ENCODE peak calls at places on chromosomes 2 and 18, in four cellular contexts. S is thoracic aorta, F is ovary, U is cardiac muscle cell. X is an unnamed sample.

GRCh38 chr2:38037325-38037724 is 38.6 kb downstream of the CYP1B1 start:
- DNase-seq in F (no peak), U (peak), S (no peak), X (no peak)

GRCh38 chr2:171287606-171288005 is 126.9 kb upstream of the TLK1 start:
- DNase-seq in S (no peak), U (peak), F (no peak), X (no peak)

GRCh38 chr2:231413921-231414476 is 18.5 kb downstream of the B3GNT7 start:
- DNase-seq in S (no peak), F (no peak), U (no peak), X (no peak)

GRCh38 chr2:23375448-23375847 is 9.5 kb upstream of the KLHL29 start:
- DNase-seq in S (no peak), U (peak), F (no peak), X (no peak)

GRCh38 chr18:31056296-31056695 is 13.8 kb upstream of the DSC3 start:
- DNase-seq in F (no peak), S (no peak), U (no peak), X (no peak)

GRCh38 chr2:144877893-144878292 is 358.0 kb upstream of the ZEB2 start:
- DNase-seq in S (no peak), U (no peak), F (no peak), X (no peak)

GRCh38 chr2:148530350-148530749 is 114.2 kb upstream of the EPC2 start:
- DNase-seq in F (no peak), S (no peak), U (no peak), X (no peak)

GRCh38 chr2:17849260-17849659 is 29.2 kb upstream of the KCNS3 start:
- DNase-seq in F (no peak), S (no peak), U (no peak), X (no peak)

GRCh38 chr2:12605936-12606335 is 110.8 kb upstream of the TRIB2 start:
- DNase-seq in S (no peak), F (no peak), U (peak), X (no peak)

GRCh38 chr18:8882632-8883408 is 177.5 kb downstream of the MTCL1 start:
- DNase-seq in U (no peak), F (no peak), S (no peak), X (peak)

GRCh38 chr18:30889582-30890301 is 152.8 kb downstream of the DSC3 start:
- DNase-seq in S (no peak), F (no peak), U (peak), X (no peak)

GRCh38 chr2:39068290-39068689 is 52.6 kb downstream of the SOS1 start:
- DNase-seq in F (no peak), S (no peak), U (no peak), X (no peak)

GRCh38 chr2:74131901-74132300 is 15.8 kb downstream of the BOLA3 start:
- DNase-seq in F (no peak), S (no peak), U (no peak), X (no peak)

GRCh38 chr2:240787521-240788472 is 32.2 kb downstream of the KIF1A start:
- DNase-seq in F (peak), U (no peak), S (no peak), X (no peak)

GRCh38 chr2:44549856-44550255 is 188.1 kb downstream of the CAMKMT start:
- DNase-seq in F (no peak), S (no peak), U (peak), X (no peak)

GRCh38 chr2:43611987-43612894 is 16.4 kb upstream of the THADA start:
- DNase-seq in F (peak), S (no peak), U (peak), X (peak)

GRCh38 chr2:227460833-227461232 is 11.1 kb upstream of the AGFG1 start:
- DNase-seq in U (no peak), F (no peak), S (no peak), X (no peak)

GRCh38 chr2:101551489-101551888 is 76.6 kb upstream of the RFX8 start:
- DNase-seq in S (no peak), F (no peak), U (no peak), X (no peak)

GRCh38 chr2:96163768-96164429 is 18.7 kb upstream of the DUSP2 start:
- DNase-seq in U (no peak), S (no peak), F (no peak), X (no peak)

GRCh38 chr18:26963292-26963691 is 97.8 kb upstream of the AQP4 start:
- DNase-seq in U (peak), F (no peak), S (no peak), X (no peak)
- TF ChIP-seq CTCF in U (peak), F (no peak), S (no peak), X (peak)

GRCh38 chr2:219405451-219405850 is 12.7 kb upstream of the DES start:
- DNase-seq in F (no peak), U (no peak), S (no peak), X (no peak)
- TF ChIP-seq CTCF in F (no peak), U (peak), S (peak), X (no peak)

GRCh38 chr18:36828157-36828629 is 609 bp downstream of the TPGS2 start:
- DNase-seq in F (peak), S (no peak), U (peak), X (peak)

GRCh38 chr18:36831139-36831538 is 2.2 kb downstream of the KIAA1328 start:
- DNase-seq in U (no peak), F (no peak), S (no peak), X (no peak)

GRCh38 chr18:36830141-36830495 is 1.2 kb downstream of the KIAA1328 start:
- DNase-seq in F (no peak), S (no peak), U (no peak), X (no peak)

GRCh38 chr18:36828630-36829361 is at the start of the genes KIAA1328 and TPGS2:
- DNase-seq in S (peak), F (peak), U (peak), X (peak)

DNA sequence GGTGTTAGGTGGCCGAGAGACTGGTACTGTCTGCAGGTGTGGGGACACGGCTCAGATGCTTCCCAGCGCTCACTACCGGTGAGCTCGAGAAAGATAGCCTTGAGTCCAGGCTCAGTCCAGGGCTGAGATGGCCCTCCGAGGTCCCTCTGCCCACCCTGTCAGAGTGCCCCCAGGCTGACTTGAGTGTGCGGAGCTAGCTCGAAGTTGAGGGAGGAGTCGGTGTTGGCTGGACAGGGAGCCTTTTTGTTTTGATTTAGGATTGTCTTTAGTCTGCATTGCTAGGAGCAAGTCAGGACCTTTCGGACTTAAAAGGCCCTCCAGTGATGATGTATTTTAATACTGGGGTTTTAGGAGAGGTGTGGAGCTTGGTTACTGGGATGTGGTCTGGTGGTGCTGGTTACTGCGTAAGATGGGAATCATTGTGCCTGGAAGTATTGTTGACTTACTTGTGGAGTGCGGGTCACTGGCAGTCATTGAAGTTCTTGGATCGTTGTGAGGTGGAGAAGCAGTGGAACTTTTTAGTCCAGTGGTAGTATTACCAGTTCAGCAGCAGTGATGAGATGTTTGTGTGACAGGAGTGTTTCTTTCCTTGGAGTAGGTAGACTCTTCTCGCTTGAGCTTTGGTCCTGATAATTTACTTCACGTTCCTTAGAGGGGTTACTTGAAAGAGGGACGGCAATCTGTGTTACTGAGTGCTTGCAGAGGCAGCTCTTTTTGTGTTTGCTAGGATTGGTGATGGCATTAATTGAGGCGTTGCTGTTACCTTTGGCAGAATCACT is 624 bp downstream of the KIAA1328 start:
- DNase-seq in F (peak), S (no peak), U (no peak), X (peak)
- TF ChIP-seq CTCF in F (no peak), S (no peak), U (no peak), X (peak)

DNA sequence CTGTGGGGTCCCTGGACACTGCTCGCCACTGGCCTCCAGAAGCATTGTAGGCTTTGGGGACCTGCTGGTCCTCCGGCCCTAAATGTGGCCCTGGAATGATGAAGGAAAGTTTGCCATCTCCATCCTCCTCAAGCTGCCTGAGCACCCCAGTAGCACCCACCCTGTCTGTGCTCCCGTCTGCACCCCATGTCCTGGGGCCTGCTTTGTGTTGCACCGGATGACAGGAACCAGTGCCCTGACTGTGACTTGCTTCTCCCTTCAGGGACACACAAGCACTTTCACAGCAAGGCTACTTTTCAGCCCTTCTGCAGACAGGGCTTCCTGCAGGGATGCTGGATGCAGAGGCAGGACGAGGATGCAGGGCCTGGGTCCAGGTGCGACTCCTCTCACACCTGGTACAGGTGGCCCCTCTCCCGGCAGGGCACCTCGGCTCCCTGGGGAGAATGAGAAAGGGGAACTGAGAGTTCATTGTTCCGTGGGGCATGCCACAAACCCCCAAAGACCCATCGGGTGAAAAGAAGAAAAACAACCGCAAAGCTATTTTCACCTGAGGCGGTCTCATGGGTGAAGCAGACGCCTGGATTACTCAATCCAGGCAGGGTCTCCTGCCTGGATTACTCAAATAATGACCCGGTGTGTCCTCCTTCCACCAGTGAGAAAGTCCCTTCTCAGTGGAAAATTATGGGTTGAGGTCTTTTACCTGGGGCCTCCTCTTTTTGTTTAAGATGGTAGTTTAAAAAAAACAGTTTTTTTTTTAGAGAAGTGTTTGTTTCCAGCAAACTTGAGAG is 74.9 kb downstream of the LONRF2 start:
- DNase-seq in U (no peak), S (no peak), F (no peak), X (no peak)
- TF ChIP-seq CTCF in U (no peak), S (no peak), F (no peak), X (no peak)

GRCh38 chr18:48765053-48765452 is 185.7 kb downstream of the SMAD7 start:
- DNase-seq in F (no peak), U (no peak), S (no peak), X (no peak)
- TF ChIP-seq CTCF in F (no peak), U (no peak), S (no peak), X (no peak)

DNA sequence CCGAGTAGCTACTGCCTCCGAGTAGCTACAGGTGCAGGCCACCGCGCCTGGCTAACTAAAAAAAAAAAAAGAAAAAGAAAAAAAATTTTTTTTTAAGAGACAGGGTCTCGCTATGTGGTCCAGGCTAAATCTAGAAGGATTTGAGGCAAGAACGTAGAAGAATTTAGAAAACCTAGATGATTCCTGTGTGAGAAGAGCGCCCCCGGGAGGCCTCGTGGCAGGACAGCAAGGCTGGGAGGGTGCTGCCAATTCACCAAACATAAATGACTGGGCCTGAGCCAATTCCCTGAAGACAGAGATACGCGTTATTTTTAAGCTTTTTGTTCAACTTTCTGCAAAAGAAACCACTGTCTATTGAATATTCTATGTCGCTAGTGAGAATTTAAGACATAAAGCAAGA is 90.1 kb upstream of the TGFA start:
- DNase-seq in F (no peak), U (peak), S (no peak), X (no peak)
- TF ChIP-seq CTCF in F (no peak), U (peak), S (no peak), X (peak)

GRCh38 chr18:78659748-78660147 is 319.9 kb upstream of the SALL3 start:
- DNase-seq in F (no peak), S (no peak), U (no peak), X (peak)
- TF ChIP-seq CTCF in F (no peak), S (peak), U (no peak), X (peak)

GRCh38 chr2:47655563-47655880 is 127.4 kb upstream of the MSH6 start:
- DNase-seq in S (no peak), U (no peak), F (no peak), X (no peak)

GRCh38 chr2:47654790-47655562 is 128.0 kb upstream of the MSH6 start:
- DNase-seq in F (no peak), S (no peak), U (no peak), X (no peak)

GRCh38 chr2:47653036-47653435 is 129.9 kb upstream of the MSH6 start:
- DNase-seq in U (no peak), S (no peak), F (no peak), X (no peak)

GRCh38 chr2:47652041-47652713 is 130.8 kb upstream of the MSH6 start:
- DNase-seq in U (no peak), S (no peak), F (no peak), X (no peak)

GRCh38 chr2:47653909-47654789 is 128.8 kb upstream of the MSH6 start:
- DNase-seq in U (peak), F (peak), S (no peak), X (peak)
- TF ChIP-seq CTCF in U (peak), F (no peak), S (no peak), X (peak)

DNA sequence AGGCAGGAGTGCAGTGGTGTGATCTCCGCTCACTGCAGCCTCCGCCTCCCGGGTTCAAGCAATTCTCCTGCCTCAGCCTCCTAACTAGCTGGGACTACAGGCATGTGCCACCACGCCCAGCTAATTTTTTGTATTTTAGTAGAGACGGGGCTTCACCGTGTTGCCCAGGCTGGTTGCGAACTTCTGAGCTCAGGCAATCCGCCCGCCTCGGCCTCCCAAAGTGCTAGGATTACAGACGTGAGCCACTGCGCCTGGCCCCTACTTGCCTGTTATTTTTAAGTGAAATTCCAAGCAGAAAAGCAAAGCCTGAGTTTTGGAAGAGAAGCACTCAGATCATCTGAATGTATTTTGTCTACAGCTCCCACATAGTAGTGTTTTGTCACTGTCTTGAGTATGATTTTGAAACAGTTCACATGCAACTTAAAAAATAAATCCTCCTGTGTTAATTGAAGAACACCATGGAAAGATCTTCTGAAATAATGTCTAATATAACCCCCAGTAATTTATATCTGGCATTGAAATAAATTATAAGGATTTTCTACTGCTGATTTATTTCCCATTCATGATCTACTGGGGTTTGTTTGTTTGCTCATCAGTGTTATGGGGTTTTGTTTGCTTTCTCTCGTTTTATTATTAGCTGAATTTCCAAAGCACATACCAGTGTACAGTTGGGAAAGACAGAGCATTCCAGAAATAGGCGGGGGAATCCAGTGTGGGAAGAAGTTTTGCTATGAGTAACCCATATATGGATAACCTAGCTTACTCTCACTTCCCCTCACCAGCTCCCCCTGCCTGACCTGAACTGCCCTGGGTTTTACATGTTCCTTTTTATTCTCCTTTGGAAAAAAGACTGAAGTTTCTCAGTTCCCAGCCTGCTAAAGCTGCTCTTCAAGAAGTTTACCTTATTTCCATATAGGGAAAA is 80.1 kb upstream of the MAP3K20 start:
- DNase-seq in U (peak), F (peak), S (peak), X (no peak)
- TF ChIP-seq CTCF in U (peak), F (no peak), S (no peak), X (no peak)